ENCODE peak calls at places on chromosomes 6 and 20, in ten cellular contexts. W, U, K, M, R, O, Z, J, T and L are unnamed samples.
A peak's percentile ranks its signal among the peaks of the same experiment; 100 is the strongest.

GRCh38 chr6:160534050-160534696 is 129.9 kb downstream of the LPA start:
- DNase-seq in W (no peak), U (peak; percentile 77), K (peak; percentile 51), M (peak; percentile 79), R (peak; percentile 62), O (peak; percentile 56), Z (no peak), J (peak; percentile 36), T (peak; percentile 83), L (peak; percentile 44)

GRCh38 chr6:160156842-160157241 is 35.2 kb downstream of the SLC22A1 start:
- DNase-seq in W (no peak), U (no peak), K (no peak), M (no peak), R (no peak), O (no peak), Z (no peak), J (no peak), T (no peak), L (no peak)

GRCh38 chr20:48247961-48248360 is 462.7 kb upstream of the SULF2 start:
- DNase-seq in W (no peak), U (no peak), K (no peak), M (no peak), R (peak; percentile 72), O (no peak), Z (no peak), J (no peak), T (no peak), L (no peak)

GRCh38 chr6:30876039-30876730 is 8.1 kb upstream of the DDR1 start:
- DNase-seq in W (no peak), U (no peak), K (no peak), M (no peak), R (peak; percentile 63), O (no peak), Z (no peak), J (no peak), T (no peak), L (no peak)

GRCh38 chr6:80537321-80537972 is 431.0 kb downstream of the BCKDHB start:
- DNase-seq in W (no peak), U (no peak), K (no peak), M (no peak), R (no peak), O (no peak), Z (no peak), J (no peak), T (no peak), L (no peak)

GRCh38 chr6:40358473-40359460 is 228.4 kb downstream of the LRFN2 start:
- DNase-seq in W (no peak), U (no peak), K (no peak), M (no peak), R (no peak), O (no peak), Z (no peak), J (no peak), T (no peak), L (no peak)

GRCh38 chr6:166420351-166420750 is 37.6 kb upstream of the MPC1 start:
- DNase-seq in W (no peak), U (no peak), K (no peak), M (no peak), R (no peak), O (no peak), Z (no peak), J (peak; percentile 52), T (no peak), L (no peak)

GRCh38 chr6:111361648-111362047 is 121.4 kb downstream of the REV3L start:
- DNase-seq in W (peak; percentile 18), U (peak; percentile 12), K (no peak), M (no peak), R (no peak), O (no peak), Z (no peak), J (peak; percentile 27), T (peak; percentile 49), L (no peak)

GRCh38 chr6:63685453-63686379 is 50.1 kb downstream of the PHF3 start:
- DNase-seq in W (no peak), U (no peak), K (no peak), M (no peak), R (no peak), O (no peak), Z (peak; percentile 35), J (no peak), T (no peak), L (peak; percentile 29)

GRCh38 chr6:63690210-63690609 is 54.6 kb downstream of the PHF3 start:
- DNase-seq in W (no peak), U (no peak), K (no peak), M (no peak), R (no peak), O (no peak), Z (no peak), J (no peak), T (no peak), L (no peak)

DNA sequence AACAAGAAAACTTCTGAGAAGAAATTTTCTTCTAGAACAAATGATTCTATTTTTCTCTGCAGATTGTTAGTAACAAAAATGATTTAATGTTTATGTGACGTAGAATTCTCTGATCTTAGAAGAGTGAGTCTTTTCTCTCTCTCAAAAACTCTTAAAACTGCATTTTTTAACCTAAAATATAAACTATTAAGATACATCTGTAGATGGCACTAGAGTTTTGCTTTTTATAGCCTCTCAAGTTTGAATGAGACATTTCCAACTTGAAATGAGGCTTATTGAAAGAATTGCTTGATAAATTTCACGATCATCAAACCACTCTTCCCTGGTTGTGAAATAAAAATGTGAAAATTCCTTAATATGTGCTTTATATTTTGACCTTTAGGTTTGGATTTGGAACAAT is 53.8 kb downstream of the PHF3 start:
- DNase-seq in W (no peak), U (no peak), K (no peak), M (no peak), R (no peak), O (no peak), Z (no peak), J (no peak), T (no peak), L (no peak)
- TF ChIP-seq CTCF in W (peak; percentile 40), U (no peak), K (no peak), M (no peak), R (no peak), O (no peak), Z (no peak), J (no peak), T (no peak), L (no peak)

GRCh38 chr6:52517502-52518278 is 59.2 kb downstream of the TRAM2 start:
- DNase-seq in W (peak; percentile 95), U (no peak), K (no peak), M (no peak), R (peak; percentile 93), O (peak; percentile 73), Z (no peak), J (peak; percentile 78), T (peak; percentile 61), L (peak; percentile 74)
- TF ChIP-seq CTCF in W (peak; percentile 15), U (no peak), K (no peak), M (no peak), R (no peak), O (no peak), Z (no peak), J (no peak), T (no peak), L (no peak)

GRCh38 chr20:43194187-43194586 is 4.5 kb upstream of the PTPRT start:
- DNase-seq in W (no peak), U (no peak), K (no peak), M (no peak), R (no peak), O (no peak), Z (no peak), J (no peak), T (no peak), L (no peak)

GRCh38 chr20:43191143-43191542 is 1.4 kb upstream of the PTPRT start:
- DNase-seq in W (no peak), U (no peak), K (no peak), M (no peak), R (no peak), O (no peak), Z (no peak), J (no peak), T (no peak), L (no peak)

GRCh38 chr20:43193443-43193842 is 3.7 kb upstream of the PTPRT start:
- DNase-seq in W (no peak), U (no peak), K (no peak), M (no peak), R (no peak), O (no peak), Z (no peak), J (no peak), T (no peak), L (no peak)

GRCh38 chr20:43190332-43190953 is 737 bp upstream of the PTPRT start:
- DNase-seq in W (no peak), U (no peak), K (no peak), M (no peak), R (no peak), O (no peak), Z (no peak), J (no peak), T (no peak), L (no peak)

GRCh38 chr20:43191946-43192847 is 2.5 kb upstream of the PTPRT start:
- DNase-seq in W (no peak), U (peak; percentile 24), K (no peak), M (no peak), R (no peak), O (no peak), Z (no peak), J (peak; percentile 27), T (peak; percentile 80), L (peak; percentile 45)
- TF ChIP-seq CTCF in W (peak; percentile 71), U (peak; percentile 63), K (no peak), M (no peak), R (no peak), O (no peak), Z (peak; percentile 37), J (no peak), T (no peak), L (peak; percentile 60)

GRCh38 chr6:131923356-131923755 is 27.8 kb downstream of the CCN2 start:
- DNase-seq in W (peak; percentile 42), U (peak; percentile 59), K (no peak), M (no peak), R (peak; percentile 69), O (peak; percentile 67), Z (no peak), J (peak; percentile 78), T (peak; percentile 75), L (no peak)

GRCh38 chr6:131929227-131929626 is 21.9 kb downstream of the CCN2 start:
- DNase-seq in W (no peak), U (no peak), K (no peak), M (no peak), R (no peak), O (no peak), Z (no peak), J (no peak), T (no peak), L (no peak)

GRCh38 chr6:131920656-131921055 is 30.5 kb downstream of the CCN2 start:
- DNase-seq in W (no peak), U (no peak), K (no peak), M (no peak), R (no peak), O (no peak), Z (no peak), J (no peak), T (no peak), L (no peak)

DNA sequence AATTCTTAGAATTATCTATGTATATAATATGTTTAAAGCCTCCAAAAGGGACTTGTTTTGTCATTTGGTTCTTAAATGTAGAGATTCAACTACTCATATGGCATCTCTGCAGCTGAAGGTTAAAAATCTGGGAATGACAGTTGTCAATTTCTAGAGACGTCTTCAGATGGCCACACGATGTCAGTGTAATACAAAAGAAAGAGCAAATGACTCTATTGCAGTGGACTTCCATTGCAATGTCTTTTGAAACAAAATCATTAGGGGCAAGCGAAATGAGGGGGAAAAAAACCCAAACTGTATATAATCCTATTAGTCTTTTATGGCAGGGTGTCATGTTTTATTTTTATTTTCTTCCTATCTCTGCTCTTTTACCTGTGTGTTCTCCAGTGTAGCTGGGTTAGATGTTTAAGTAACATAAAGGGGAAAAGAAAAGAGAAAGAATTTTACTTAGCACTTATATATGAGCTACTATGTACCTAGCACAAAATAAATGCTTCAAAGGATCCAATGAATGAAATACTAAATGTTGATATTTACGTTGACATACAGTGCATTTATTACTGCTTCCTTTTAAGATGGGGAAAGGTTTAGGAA is 26.2 kb downstream of the CCN2 start:
- DNase-seq in W (peak; percentile 41), U (no peak), K (no peak), M (no peak), R (no peak), O (no peak), Z (no peak), J (peak; percentile 44), T (no peak), L (no peak)
- TF ChIP-seq CTCF in W (peak; percentile 82), U (peak; percentile 72), K (no peak), M (peak; percentile 27), R (peak; percentile 43), O (peak; percentile 45), Z (peak; percentile 37), J (peak; percentile 74), T (no peak), L (peak; percentile 60)